ENCODE peak calls at places on chromosomes 1 and 21, in four cellular contexts. P, A, I and O are unnamed samples.

GRCh38 chr1:230797376-230798186 is 50.4 kb downstream of the CAPN9 start:
- DNase-seq in P (peak), I (peak), A (peak), O (peak)

GRCh38 chr21:28337319-28337718 is 655.4 kb downstream of the LTN1 start:
- DNase-seq in I (peak), P (no peak), A (no peak), O (peak)

GRCh38 chr1:221715321-221716169 is 26.3 kb downstream of the DUSP10 start:
- DNase-seq in P (no peak), A (no peak), I (no peak), O (peak)

GRCh38 chr1:25042876-25043580 is 113.0 kb upstream of the RUNX3 start:
- DNase-seq in I (no peak), A (no peak), P (no peak), O (no peak)

GRCh38 chr1:7616076-7616833 is 154.8 kb upstream of the VAMP3 start:
- DNase-seq in I (no peak), P (peak), A (peak), O (peak)

GRCh38 chr1:8858888-8859706 is 19.4 kb downstream of the ENO1 start:
- DNase-seq in A (no peak), P (peak), I (peak), O (no peak)

GRCh38 chr1:10179751-10180150 is 30.6 kb upstream of the KIF1B start:
- DNase-seq in A (no peak), P (no peak), I (no peak), O (no peak)

GRCh38 chr1:176994926-176995596 is 169.5 kb downstream of the ASTN1 start:
- DNase-seq in P (no peak), I (no peak), A (no peak), O (no peak)

GRCh38 chr1:54998677-54999076 is at the start of gene BSND:
- DNase-seq in A (no peak), P (no peak), I (no peak), O (no peak)

GRCh38 chr21:42459583-42460215 is 36.3 kb downstream of the RSPH1 start:
- DNase-seq in P (no peak), A (no peak), I (no peak), O (no peak)

GRCh38 chr1:164760585-164760968 is 201.6 kb downstream of the PBX1 start:
- DNase-seq in I (no peak), P (no peak), A (no peak), O (no peak)

GRCh38 chr1:229478852-229479251 is 29.3 kb downstream of the NUP133 start:
- DNase-seq in P (no peak), I (no peak), A (no peak), O (no peak)

GRCh38 chr1:16019580-16020277 is 1.9 kb upstream of the HSPB7 start:
- DNase-seq in P (no peak), A (no peak), I (peak), O (no peak)

GRCh38 chr1:223137402-223138100 is 5.5 kb downstream of the TLR5 start:
- DNase-seq in A (no peak), I (no peak), P (no peak), O (peak)

GRCh38 chr1:204400893-204401510 is 10.6 kb downstream of the PPP1R15B start:
- DNase-seq in P (peak), A (peak), I (no peak), O (no peak)

GRCh38 chr21:18499761-18500376 is 96.3 kb upstream of the TMPRSS15 start:
- DNase-seq in P (peak), I (peak), A (peak), O (peak)

GRCh38 chr1:8825985-8826481 is 8.6 kb upstream of the RERE start:
- DNase-seq in P (no peak), I (no peak), A (no peak), O (no peak)

GRCh38 chr1:104929280-104929679 is 1179.6 kb downstream of the AMY1C start:
- DNase-seq in A (no peak), P (no peak), I (no peak), O (no peak)

GRCh38 chr1:162671664-162672415 is 39.6 kb downstream of the DDR2 start:
- DNase-seq in I (no peak), A (no peak), P (no peak), O (no peak)

GRCh38 chr1:92310185-92310597 is 11.3 kb downstream of the RPAP2 start:
- DNase-seq in P (no peak), I (peak), A (no peak), O (peak)
- TF ChIP-seq JUND in P (no peak), I (no peak), A (no peak), O (no peak)

GRCh38 chr1:231814031-231814430 is 187.4 kb downstream of the DISC1 start:
- DNase-seq in P (no peak), A (no peak), I (no peak), O (no peak)
- TF ChIP-seq JUND in P (no peak), A (no peak), I (no peak), O (no peak)

GRCh38 chr21:37378700-37379139 is 12.1 kb downstream of the DYRK1A start:
- DNase-seq in P (peak), A (no peak), I (no peak), O (no peak)

GRCh38 chr21:37383066-37383465 is 16.5 kb downstream of the DYRK1A start:
- DNase-seq in I (no peak), P (no peak), A (no peak), O (no peak)

GRCh38 chr21:37383784-37384311 is 17.3 kb downstream of the DYRK1A start:
- DNase-seq in P (no peak), A (no peak), I (no peak), O (no peak)

GRCh38 chr21:37381883-37382585 is 15.5 kb downstream of the DYRK1A start:
- DNase-seq in A (no peak), P (no peak), I (no peak), O (no peak)

DNA sequence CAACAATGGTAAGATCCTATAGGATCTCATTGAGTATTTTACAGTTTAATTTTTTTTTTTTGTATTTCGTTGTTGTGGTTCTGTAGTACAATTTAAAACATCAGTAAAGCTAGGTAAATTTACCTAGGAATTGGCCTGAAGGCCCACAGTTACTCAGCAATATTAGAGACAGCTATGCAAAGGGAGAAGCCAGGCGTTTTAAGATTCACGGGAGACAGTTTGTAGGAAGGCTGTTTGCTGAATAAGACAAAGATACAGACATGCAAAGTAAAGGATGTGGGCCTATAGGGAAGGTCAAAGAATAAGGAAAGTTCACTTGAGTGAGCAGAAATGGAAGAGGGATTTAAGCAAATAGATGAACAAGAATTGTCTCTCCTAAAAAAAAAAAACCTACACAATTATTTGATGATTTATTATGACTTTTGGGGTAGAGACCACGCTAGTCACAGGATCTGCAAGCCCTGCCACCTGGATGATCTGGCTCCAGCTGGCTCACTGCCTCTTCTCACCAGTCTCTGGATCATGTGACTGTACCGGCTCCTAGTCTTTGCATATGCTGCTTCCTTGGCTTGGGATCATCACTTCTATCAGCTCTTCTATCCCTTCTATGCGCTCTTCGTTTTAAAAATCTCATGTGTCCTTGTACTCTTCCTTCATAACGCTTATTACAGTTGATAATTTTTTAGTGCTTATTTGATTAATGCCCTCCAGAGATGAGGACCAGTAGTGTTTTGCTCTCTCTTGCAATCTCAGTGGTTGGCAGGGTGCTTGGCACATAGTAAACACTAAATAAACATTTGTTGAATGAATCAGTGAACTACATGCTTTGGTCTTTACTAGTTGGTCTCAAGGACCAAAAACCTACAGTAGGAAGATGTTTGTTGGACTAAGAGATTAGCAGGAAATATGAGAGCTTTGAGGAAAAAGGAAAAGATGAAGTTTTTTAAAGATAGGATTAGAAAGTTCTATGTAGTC is 14.1 kb downstream of the DYRK1A start:
- DNase-seq in I (no peak), A (no peak), P (no peak), O (no peak)
- TF ChIP-seq JUND in I (no peak), A (no peak), P (no peak), O (no peak)

GRCh38 chr1:50251592-50252165 is 143.0 kb downstream of the ELAVL4 start:
- DNase-seq in A (peak), I (peak), P (no peak), O (no peak)
- TF ChIP-seq JUND in A (no peak), I (no peak), P (no peak), O (no peak)

GRCh38 chr1:6113116-6113515 is 67.0 kb downstream of the CHD5 start:
- DNase-seq in P (no peak), I (no peak), A (no peak), O (no peak)
- TF ChIP-seq JUND in P (no peak), I (no peak), A (no peak), O (no peak)

DNA sequence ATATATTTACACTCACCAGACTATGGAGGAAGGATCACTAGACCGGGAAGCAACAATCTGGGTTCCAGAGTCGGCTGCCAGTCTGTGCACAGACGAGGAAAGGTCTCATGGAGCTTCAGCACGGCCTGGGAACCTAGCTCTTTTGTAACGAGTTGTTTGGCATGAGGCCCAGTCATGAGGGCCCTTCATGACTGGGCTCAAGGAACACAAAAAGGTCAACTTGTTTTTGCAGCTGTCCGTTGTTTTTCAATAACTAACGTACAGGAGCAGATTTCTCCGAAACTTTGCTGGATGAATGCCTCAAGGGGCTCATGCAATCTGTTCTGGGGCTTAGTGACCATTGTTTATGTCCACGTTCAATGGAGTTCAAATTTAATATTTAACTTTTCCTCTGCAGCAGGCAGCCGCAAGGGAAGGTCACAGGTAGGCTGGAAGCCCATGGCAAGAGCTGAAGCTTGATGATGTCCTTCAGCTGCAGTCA is 5.9 kb upstream of the STUM start:
- DNase-seq in A (no peak), P (no peak), I (no peak), O (no peak)
- TF ChIP-seq JUND in A (no peak), P (no peak), I (no peak), O (no peak)

DNA sequence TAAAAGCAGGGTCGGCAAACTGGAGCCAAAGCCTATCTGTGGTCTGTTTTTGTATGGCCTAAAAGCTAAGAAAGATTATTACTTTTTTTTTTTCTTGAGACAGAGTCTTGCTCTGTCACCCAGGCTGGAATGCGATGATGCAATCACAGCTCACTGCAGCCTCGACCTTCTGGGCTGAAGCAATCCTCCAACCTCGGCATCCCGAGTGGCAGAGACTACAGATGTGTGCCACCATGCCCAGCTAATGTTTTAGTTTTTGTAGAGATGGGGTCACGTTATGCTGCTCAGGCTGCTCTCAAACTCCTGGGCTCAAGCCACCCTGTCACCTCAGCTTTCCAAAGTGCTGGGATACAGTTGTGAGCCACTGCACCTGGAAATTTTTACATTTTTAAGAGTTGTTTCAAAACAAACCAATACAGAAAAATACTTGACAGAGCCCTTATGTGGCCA is 6.5 kb upstream of the GLRX2 start:
- DNase-seq in A (no peak), I (no peak), P (no peak), O (peak)
- TF ChIP-seq JUND in A (peak), I (no peak), P (peak), O (no peak)

GRCh38 chr1:205500240-205501218 is 3.9 kb upstream of the CDK18 start:
- DNase-seq in A (no peak), I (peak), P (no peak), O (no peak)
- TF ChIP-seq JUND in A (no peak), I (no peak), P (no peak), O (no peak)

GRCh38 chr1:111738436-111739221 is 566 bp downstream of the INKA2 start:
- DNase-seq in A (peak), P (peak), I (peak), O (peak)
- TF ChIP-seq JUND in A (no peak), P (no peak), I (no peak), O (no peak)